ENCODE peak calls at places on chromosomes 2 and 18, in four cellular contexts. K is ureter, V is endothelial cell, Y is HCT116. F is an unnamed sample.

GRCh38 chr18:79402977-79403722 is 7.4 kb downstream of the NFATC1 start:
- DNase-seq in V (peak; percentile 65), Y (no peak), K (no peak), F (no peak)

GRCh38 chr2:170301606-170302005 is 123.7 kb downstream of the MYO3B start:
- DNase-seq in Y (no peak), K (no peak), V (no peak), F (no peak)

GRCh38 chr2:45293182-45293581 is 283.9 kb upstream of the SIX2 start:
- DNase-seq in V (no peak), Y (no peak), K (no peak), F (no peak)

GRCh38 chr2:110872521-110872920 is 140.1 kb downstream of the ACOXL start:
- DNase-seq in K (no peak), Y (no peak), V (no peak), F (no peak)

GRCh38 chr2:232890536-232890895 is 20.5 kb downstream of the SNORC start:
- DNase-seq in Y (no peak), V (no peak), K (peak; percentile 37), F (no peak)

GRCh38 chr2:178309541-178309940 is 115.2 kb downstream of the OSBPL6 start:
- DNase-seq in V (no peak), Y (no peak), K (no peak), F (no peak)

GRCh38 chr2:210997373-210997772 is 441.0 kb downstream of the CPS1 start:
- DNase-seq in V (no peak), K (no peak), Y (no peak), F (no peak)

GRCh38 chr18:55694291-55694690 is 106.3 kb upstream of the TCF4 start:
- DNase-seq in V (no peak), Y (no peak), K (no peak), F (no peak)

GRCh38 chr18:2963048-2963447 is 49.9 kb downstream of the LPIN2 start:
- DNase-seq in V (no peak), Y (no peak), K (no peak), F (no peak)